ENCODE peak calls at places on chromosomes 12 and 14, in nine cellular contexts. X, Y, A, U, L, Z, G, I and E are unnamed samples.

GRCh38 chr12:127273621-127274020 is 993.3 kb upstream of the TMEM132C start:
- DNase-seq in A (no peak), G (no peak), L (no peak), I (no peak), X (no peak), U (peak; percentile 67), Y (peak; percentile 82), Z (no peak), E (no peak)

GRCh38 chr12:23236056-23236455 is 611.1 kb downstream of the ETNK1 start:
- DNase-seq in Z (no peak), U (no peak), L (no peak), Y (no peak), X (no peak), A (no peak), G (no peak), I (no peak), E (no peak)

GRCh38 chr12:121858662-121859572 is at the start of gene HPD:
- DNase-seq in I (peak; percentile 81), U (peak; percentile 87), Y (peak; percentile 80), X (peak; percentile 88), A (no peak), Z (peak; percentile 77), L (peak; percentile 41), G (no peak), E (peak; percentile 53)

GRCh38 chr14:70525691-70526090 is 9.1 kb downstream of the ADAM20 start:
- DNase-seq in U (no peak), Y (no peak), X (no peak), G (no peak), Z (no peak), L (no peak), I (no peak), A (no peak), E (no peak)

GRCh38 chr12:6890789-6891624 is 13.6 kb upstream of the LRRC23 start:
- DNase-seq in U (peak; percentile 91), I (peak; percentile 100), A (peak; percentile 71), Z (peak; percentile 94), X (peak; percentile 99), L (peak; percentile 99), G (peak; percentile 98), Y (peak; percentile 100), E (peak; percentile 99)

GRCh38 chr12:23659151-23659550 is 290.3 kb downstream of the SOX5 start:
- DNase-seq in X (no peak), G (no peak), A (no peak), L (no peak), Z (no peak), Y (no peak), I (no peak), U (no peak), E (no peak)

GRCh38 chr12:84738481-84738972 is 174.1 kb downstream of the SLC6A15 start:
- DNase-seq in I (no peak), Z (no peak), A (no peak), U (peak; percentile 83), L (no peak), Y (peak; percentile 77), G (no peak), X (no peak), E (no peak)

GRCh38 chr12:30701056-30701455 is 5.4 kb upstream of the IPO8 start:
- DNase-seq in A (no peak), I (no peak), X (no peak), L (no peak), G (no peak), U (no peak), Y (no peak), Z (no peak), E (no peak)

GRCh38 chr14:39015964-39016577 is 87.0 kb downstream of the SEC23A start:
- DNase-seq in L (no peak), U (peak; percentile 8), X (no peak), Y (peak; percentile 37), A (no peak), Z (no peak), G (no peak), I (no peak), E (no peak)

GRCh38 chr12:52231305-52232232 is 1.5 kb upstream of the KRT7 start:
- DNase-seq in X (no peak), L (no peak), A (no peak), Z (no peak), I (no peak), G (no peak), U (no peak), Y (no peak), E (no peak)

DNA sequence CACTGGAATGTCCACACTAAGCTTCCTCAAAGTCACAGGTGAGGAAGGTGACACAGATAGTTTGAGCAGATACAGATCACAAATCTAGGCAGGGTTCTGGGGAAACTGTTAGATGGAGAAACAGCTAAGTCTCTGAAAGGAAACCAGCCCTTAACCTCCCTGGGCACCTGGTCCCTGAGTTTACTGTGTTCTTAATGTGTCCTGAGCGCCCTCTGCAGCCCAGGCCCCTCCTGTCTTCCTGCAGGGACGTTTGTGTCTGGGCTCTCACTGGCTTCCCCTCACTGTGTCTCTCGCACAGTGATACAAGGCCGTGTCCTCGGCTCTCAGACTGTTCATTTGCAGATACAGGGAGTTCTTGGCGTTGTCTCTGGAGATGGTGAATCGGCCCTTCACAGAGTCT is 684.3 kb downstream of the TMEM121 start:
- DNase-seq in L (no peak), Y (no peak), G (no peak), Z (no peak), X (no peak), A (no peak), U (no peak), I (no peak), E (no peak)
- H3K9me3 ChIP-seq in L (peaks cover 4% of the 10 kb centered on the region), Y (no peaks in the 10 kb centered on the region), G (no peaks in the 10 kb centered on the region), Z (no peaks in the 10 kb centered on the region), X (no peaks in the 10 kb centered on the region), A (no peaks in the 10 kb centered on the region), U (no peaks in the 10 kb centered on the region), I (peaks cover 88% of the 10 kb centered on the region), E (no peaks in the 10 kb centered on the region)

GRCh38 chr12:117563706-117564105 is 202.3 kb upstream of the NOS1 start:
- DNase-seq in I (no peak), Y (no peak), L (no peak), U (no peak), A (no peak), Z (no peak), G (no peak), X (no peak), E (no peak)

GRCh38 chr12:117564885-117565284 is 203.5 kb upstream of the NOS1 start:
- DNase-seq in G (no peak), L (peak; percentile 64), A (no peak), Y (no peak), Z (no peak), I (peak; percentile 77), X (no peak), U (no peak), E (no peak)

GRCh38 chr12:117561990-117562389 is 200.6 kb upstream of the NOS1 start:
- DNase-seq in L (no peak), Y (no peak), U (no peak), I (no peak), Z (no peak), A (no peak), G (no peak), X (no peak), E (no peak)

GRCh38 chr12:117559978-117560377 is 198.6 kb upstream of the NOS1 start:
- DNase-seq in X (no peak), Y (no peak), L (no peak), Z (no peak), U (no peak), G (no peak), I (no peak), A (no peak), E (no peak)

DNA sequence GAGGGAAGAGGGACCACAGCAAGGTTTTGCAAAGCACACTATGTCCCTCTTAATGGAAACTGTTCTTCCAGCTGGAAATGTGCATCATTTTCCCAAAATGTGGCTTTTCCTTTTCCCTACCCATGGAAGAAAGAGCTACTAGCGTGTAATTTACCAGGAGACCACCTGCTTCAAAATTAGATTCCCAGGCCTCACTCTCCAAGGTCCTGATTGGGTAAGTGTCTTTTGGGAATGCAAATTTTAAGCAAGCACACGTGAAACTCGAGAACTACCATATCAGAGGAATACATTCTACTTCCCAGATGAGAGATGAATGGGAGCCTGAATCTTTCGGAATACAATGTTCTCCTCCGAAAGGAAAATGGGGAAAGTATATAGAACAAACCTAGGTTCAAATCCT is 201.6 kb upstream of the NOS1 start:
- DNase-seq in Y (no peak), X (no peak), Z (no peak), I (no peak), U (no peak), G (no peak), A (no peak), L (peak; percentile 16), E (no peak)
- H3K27ac ChIP-seq in Y (no peak overlapping the region), X (no peak overlapping the region), Z (no peak overlapping the region), I (no peak overlapping the region), U (no peak overlapping the region), G (no peak overlapping the region), A (no peak overlapping the region), L (no peak overlapping the region), E (no peak overlapping the region)

GRCh38 chr14:106051790-106052189 is 525.4 kb downstream of the TMEM121 start:
- DNase-seq in L (no peak), I (no peak), Y (no peak), A (no peak), U (no peak), X (no peak), Z (no peak), G (no peak), E (no peak)

GRCh38 chr14:106058342-106058741 is 532.0 kb downstream of the TMEM121 start:
- DNase-seq in Y (no peak), L (no peak), U (no peak), I (no peak), A (no peak), X (no peak), Z (no peak), G (no peak), E (no peak)

GRCh38 chr14:106060576-106060975 is 534.2 kb downstream of the TMEM121 start:
- DNase-seq in X (no peak), L (no peak), Z (no peak), G (no peak), Y (no peak), U (no peak), I (no peak), A (no peak), E (no peak)

DNA sequence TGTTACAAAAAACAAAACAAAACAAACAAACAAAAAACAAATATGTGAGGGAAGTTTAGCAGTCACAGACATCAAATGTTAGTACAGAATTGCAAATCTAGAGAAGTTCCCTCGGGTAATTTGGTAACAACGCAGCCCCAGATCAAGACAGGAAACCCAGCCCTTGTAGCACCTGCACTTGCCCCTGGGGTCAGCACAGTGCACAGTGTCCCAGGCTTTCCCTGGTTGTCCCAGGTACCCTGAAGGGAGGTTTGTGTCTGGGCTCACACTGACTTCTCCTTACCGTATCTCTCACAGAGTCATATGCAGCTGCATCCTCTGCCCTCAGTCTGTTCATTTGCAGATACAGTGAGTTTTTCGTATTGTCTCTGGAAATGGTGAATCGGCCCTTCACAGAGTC is 528.9 kb downstream of the TMEM121 start:
- DNase-seq in X (no peak), Z (no peak), L (no peak), G (no peak), A (no peak), I (no peak), U (no peak), Y (no peak), E (no peak)
- H3K9me3 ChIP-seq in X (no peaks in the 10 kb centered on the region), Z (no peaks in the 10 kb centered on the region), L (peaks cover 10% of the 10 kb centered on the region), G (no peaks in the 10 kb centered on the region), A (no peaks in the 10 kb centered on the region), I (peaks cover 86% of the 10 kb centered on the region), U (no peaks in the 10 kb centered on the region), Y (no peaks in the 10 kb centered on the region), E (no peaks in the 10 kb centered on the region)

DNA sequence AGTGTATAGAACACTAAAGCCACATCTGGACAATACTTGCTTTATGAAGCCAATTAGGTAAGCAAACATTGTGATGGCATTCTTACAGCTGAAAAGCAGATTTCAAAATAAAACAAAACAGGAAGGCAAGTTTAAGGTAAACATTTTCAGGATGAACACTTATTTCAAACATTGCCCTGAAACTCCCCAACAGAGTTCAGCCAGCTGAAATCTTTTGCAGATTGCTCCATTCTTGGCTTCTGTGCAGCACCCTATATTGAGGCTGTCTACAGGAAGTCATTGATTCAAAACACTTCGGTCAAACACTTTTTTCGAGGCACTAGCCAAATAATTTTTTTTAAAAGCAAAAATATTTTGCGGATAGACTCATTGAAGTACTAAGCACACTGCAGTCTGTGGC is 318.2 kb upstream of the PDE3A start:
- DNase-seq in U (peak; percentile 42), X (no peak), I (no peak), G (no peak), A (no peak), L (no peak), Z (no peak), Y (peak; percentile 2), E (no peak)
- H3K27ac ChIP-seq in U (no peak overlapping the region), X (no peak overlapping the region), I (no peak overlapping the region), G (no peak overlapping the region), A (no peak overlapping the region), L (no peak overlapping the region), Z (no peak overlapping the region), Y (no peak overlapping the region), E (no peak overlapping the region)